ENCODE peak calls at places on chromosomes 7 and 10, in five cellular contexts. O is A549, L is SK-N-SH, Y is K562, Q is GM12878. S is an unnamed sample.

GRCh38 chr10:113753020-113753692 is 1.7 kb downstream of the PLEKHS1 start:
- DNase-seq in O (no peak), L (peak; percentile 40), Y (no peak), Q (no peak), S (peak; percentile 6)

GRCh38 chr7:157542669-157543021 is 205.8 kb downstream of the DNAJB6 start:
- DNase-seq in O (no peak), L (no peak), Y (no peak), Q (no peak), S (no peak)

GRCh38 chr10:120460776-120461175 is 3.7 kb downstream of the PLPP4 start:
- DNase-seq in O (no peak), L (no peak), Y (peak; percentile 12), Q (no peak), S (peak; percentile 54)

GRCh38 chr7:11648980-11649379 is 183.0 kb downstream of the THSD7A start:
- DNase-seq in O (no peak), L (no peak), Y (no peak), Q (no peak), S (no peak)

GRCh38 chr7:424961-425793 is 94.5 kb downstream of the PDGFA start:
- DNase-seq in O (no peak), L (no peak), Y (no peak), Q (no peak), S (no peak)

GRCh38 chr10:3389093-3389492 is 216.5 kb upstream of the PITRM1 start:
- DNase-seq in O (no peak), L (no peak), Y (no peak), Q (no peak), S (no peak)

GRCh38 chr10:100006241-100006886 is 3.4 kb downstream of the DNMBP start:
- DNase-seq in O (peak; percentile 85), L (no peak), Y (no peak), Q (peak; percentile 55), S (peak; percentile 97)

GRCh38 chr7:117588352-117588794 is 108.5 kb downstream of the CFTR start:
- DNase-seq in O (peak; percentile 73), L (no peak), Y (no peak), Q (peak; percentile 37), S (peak; percentile 89)

GRCh38 chr7:410395-410910 is 109.2 kb downstream of the PDGFA start:
- DNase-seq in O (no peak), L (peak; percentile 38), Y (no peak), Q (no peak), S (no peak)

GRCh38 chr10:132400041-132400546 is 3.1 kb downstream of the PWWP2B start:
- DNase-seq in O (no peak), L (no peak), Y (no peak), Q (no peak), S (no peak)

GRCh38 chr10:44379907-44380306 is 5.0 kb downstream of the CXCL12 start:
- DNase-seq in O (no peak), L (no peak), Y (no peak), Q (no peak), S (no peak)

GRCh38 chr10:42827201-42827600 is 44.6 kb downstream of the BMS1 start:
- DNase-seq in O (no peak), L (peak; percentile 20), Y (no peak), Q (no peak), S (no peak)

GRCh38 chr7:155431711-155432110 is 26.2 kb upstream of the EN2 start:
- DNase-seq in O (no peak), L (no peak), Y (no peak), Q (no peak), S (no peak)

GRCh38 chr10:34816067-34817002 is 1.2 kb upstream of the PARD3 start:
- DNase-seq in O (peak; percentile 44), L (peak; percentile 49), Y (no peak), Q (no peak), S (peak; percentile 30)

GRCh38 chr7:79982151-79982770 is 152.4 kb upstream of the GNAI1 start:
- DNase-seq in O (peak; percentile 5), L (peak; percentile 78), Y (no peak), Q (no peak), S (peak; percentile 84)

GRCh38 chr7:118311121-118311803 is 86.8 kb downstream of the ANKRD7 start:
- DNase-seq in O (peak; percentile 11), L (no peak), Y (no peak), Q (peak; percentile 13), S (no peak)

GRCh38 chr10:79275431-79275851 is 71.8 kb upstream of the PPIF start:
- DNase-seq in O (no peak), L (peak; percentile 71), Y (no peak), Q (no peak), S (no peak)

DNA sequence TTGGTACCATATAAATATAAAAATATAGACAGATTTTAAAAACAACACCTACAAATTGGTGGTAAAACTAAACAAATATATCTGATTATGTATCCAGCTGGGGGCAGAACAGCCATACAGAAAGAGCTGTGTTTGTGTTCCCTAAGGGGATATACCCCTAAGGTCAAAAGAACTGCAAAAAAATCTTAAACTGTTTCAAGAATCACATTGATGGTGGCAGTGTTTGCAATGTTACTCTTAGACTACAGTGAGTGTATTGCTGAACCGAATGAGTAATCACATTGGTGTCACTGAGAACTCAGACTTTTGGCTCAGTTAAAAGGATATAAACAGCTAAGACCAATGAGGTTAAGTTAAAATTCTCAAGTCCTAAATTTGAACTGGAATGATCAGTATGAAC is 27.1 kb upstream of the PTPRN2 start:
- DNase-seq in O (no peak), L (no peak), Y (no peak), Q (no peak), S (peak; percentile 78)
- TF ChIP-seq RCOR1 in O (no peak), L (no peak), Y (no peak), Q (no peak), S (no peak)

DNA sequence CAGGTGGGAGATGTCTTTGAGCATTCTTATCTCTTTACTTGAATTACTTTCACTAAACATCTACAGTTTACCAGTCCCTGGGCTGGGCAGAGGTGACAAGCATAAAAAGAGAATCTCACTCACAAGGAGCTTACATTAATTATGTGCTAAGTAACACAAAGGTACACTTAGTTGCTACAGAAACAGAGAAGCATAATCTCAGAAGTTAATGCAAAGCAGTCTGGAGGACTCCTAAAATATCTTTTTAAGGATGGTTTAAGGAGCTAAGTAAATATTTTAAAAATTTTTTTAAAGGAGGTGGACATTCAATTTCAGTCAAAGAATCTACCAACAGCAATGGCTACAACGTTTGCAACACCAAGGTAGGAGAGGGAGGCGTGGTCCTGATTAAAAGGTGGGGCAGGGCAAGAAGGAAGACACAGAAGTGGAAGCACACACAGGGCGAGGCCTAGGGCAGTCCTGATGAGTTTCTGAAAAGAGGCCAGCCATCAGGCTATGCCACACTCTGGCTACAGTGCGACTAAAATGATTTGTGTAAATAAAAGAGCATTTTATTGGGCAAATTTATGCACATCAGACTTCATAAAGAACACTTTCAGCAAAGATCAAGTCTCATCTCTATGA is 5.3 kb downstream of the LARP4B start:
- DNase-seq in O (no peak), L (no peak), Y (no peak), Q (no peak), S (no peak)
- TF ChIP-seq RCOR1 in O (no peak), L (no peak), Y (no peak), Q (no peak), S (no peak)

GRCh38 chr7:141609566-141609965 is 58.4 kb downstream of the AGK start:
- DNase-seq in O (no peak), L (no peak), Y (no peak), Q (no peak), S (no peak)
- TF ChIP-seq RCOR1 in O (no peak), L (no peak), Y (no peak), Q (no peak), S (no peak)

GRCh38 chr7:98730331-98730730 is 113.2 kb downstream of the NPTX2 start:
- DNase-seq in O (no peak), L (no peak), Y (no peak), Q (no peak), S (no peak)
- TF ChIP-seq RCOR1 in O (no peak), L (no peak), Y (no peak), Q (no peak), S (no peak)

S was measured in IMR-90.